ENCODE peak calls at places on chromosomes 3 and 15, in five cellular contexts. D, Q, X, T and W are unnamed samples.

GRCh38 chr3:141401584-141402475 is 33.5 kb downstream of the ZBTB38 start:
- DNase-seq in Q (no peak), X (no peak), T (no peak), D (no peak), W (peak)

GRCh38 chr3:105518806-105519418 is 152.2 kb downstream of the ALCAM start:
- DNase-seq in D (peak), X (peak), Q (peak), T (peak), W (peak)

GRCh38 chr3:38138347-38139190 is at the start of gene MYD88:
- DNase-seq in D (peak), Q (peak), X (no peak), T (no peak), W (peak)

GRCh38 chr3:62622553-62623174 is 249.3 kb upstream of the FEZF2 start:
- DNase-seq in D (peak), X (peak), T (peak), Q (peak), W (peak)

GRCh38 chr15:68725736-68726135 is 95.0 kb downstream of the ANP32A start:
- DNase-seq in Q (no peak), X (no peak), D (no peak), T (no peak), W (no peak)

GRCh38 chr15:62462268-62462667 is 297.2 kb upstream of the C2CD4B start:
- DNase-seq in X (no peak), T (no peak), D (no peak), Q (no peak), W (peak)

GRCh38 chr15:74336061-74337005 is 31.1 kb downstream of the CYP11A1 start:
- DNase-seq in D (no peak), X (no peak), T (no peak), Q (no peak), W (no peak)

GRCh38 chr15:85024509-85025336 is 43.1 kb downstream of the PDE8A start:
- DNase-seq in T (no peak), X (no peak), Q (no peak), D (peak), W (no peak)

GRCh38 chr15:69853572-69853971 is 244.1 kb downstream of the TLE3 start:
- DNase-seq in D (no peak), T (no peak), Q (no peak), X (peak), W (no peak)

GRCh38 chr3:151584603-151585002 is 123.7 kb upstream of the IGSF10 start:
- DNase-seq in T (peak), D (no peak), X (no peak), Q (no peak), W (no peak)

GRCh38 chr15:91630090-91630489 is 223.4 kb upstream of the SLCO3A1 start:
- DNase-seq in Q (no peak), T (no peak), X (no peak), D (no peak), W (no peak)

GRCh38 chr3:190116551-190117067 is 4.1 kb downstream of the P3H2 start:
- DNase-seq in X (no peak), D (no peak), Q (no peak), T (no peak), W (no peak)

GRCh38 chr3:172629470-172629869 is 81.4 kb downstream of the NCEH1 start:
- DNase-seq in X (no peak), T (no peak), D (no peak), Q (no peak), W (no peak)

GRCh38 chr3:58250093-58250707 is 12.6 kb downstream of the ABHD6 start:
- DNase-seq in T (no peak), X (no peak), Q (no peak), D (no peak), W (no peak)
- TF ChIP-seq ZBTB33 in T (no peak), X (no peak), Q (no peak), D (no peak), W (no peak)

GRCh38 chr15:37016287-37016686 is 84.1 kb downstream of the MEIS2 start:
- DNase-seq in Q (no peak), T (no peak), D (no peak), X (no peak), W (no peak)
- TF ChIP-seq ZBTB33 in Q (no peak), T (no peak), D (no peak), X (no peak), W (no peak)

GRCh38 chr3:142595951-142596725 is at the start of gene PLS1:
- DNase-seq in Q (peak), X (peak), D (peak), T (peak), W (peak)
- TF ChIP-seq ZBTB33 in Q (peak), X (peak), D (peak), T (no peak), W (no peak)

GRCh38 chr3:148873928-148874326 is 8.8 kb downstream of the CPA3 start:
- DNase-seq in D (no peak), Q (no peak), T (no peak), X (no peak), W (peak)

GRCh38 chr3:148879256-148879655 is 14.2 kb downstream of the CPA3 start:
- DNase-seq in T (no peak), Q (no peak), X (no peak), D (no peak), W (no peak)

GRCh38 chr3:148878073-148878472 is 13.0 kb downstream of the CPA3 start:
- DNase-seq in D (no peak), X (no peak), T (no peak), Q (no peak), W (no peak)

GRCh38 chr3:148873270-148873927 is 8.3 kb downstream of the CPA3 start:
- DNase-seq in X (no peak), Q (no peak), T (no peak), D (peak), W (no peak)
- TF ChIP-seq ZBTB33 in X (no peak), Q (no peak), T (no peak), D (no peak), W (no peak)